ENCODE peak calls at places on chromosomes 7 and 10, in six cellular contexts. S, Y, G, B, I and E are unnamed samples.

GRCh38 chr10:72308320-72308987 is 34.7 kb downstream of the DDIT4 start:
- DNase-seq in S (peak), Y (peak), G (no peak), B (peak), I (no peak), E (no peak)

GRCh38 chr10:80468002-80468401 is 13.9 kb downstream of the TSPAN14 start:
- DNase-seq in S (peak), Y (no peak), G (peak), B (no peak), I (peak), E (peak)

GRCh38 chr10:103350175-103350521 is 792 bp downstream of the PCGF6 start:
- DNase-seq in S (no peak), Y (no peak), G (no peak), B (no peak), I (no peak), E (no peak)

GRCh38 chr10:75508239-75508813 is 76.9 kb downstream of the LRMDA start:
- DNase-seq in S (no peak), Y (peak), G (no peak), B (peak), I (no peak), E (no peak)

GRCh38 chr7:665251-665650 is 61.2 kb upstream of the DNAAF5 start:
- DNase-seq in S (no peak), Y (peak), G (no peak), B (peak), I (no peak), E (no peak)

GRCh38 chr10:104045151-104046089 is 40.3 kb downstream of the COL17A1 start:
- DNase-seq in S (no peak), Y (peak), G (peak), B (peak), I (no peak), E (peak)

GRCh38 chr10:14736600-14737081 is 38.1 kb downstream of the FAM107B start:
- DNase-seq in S (no peak), Y (peak), G (peak), B (peak), I (no peak), E (no peak)

GRCh38 chr7:139731802-139732470 is 45.9 kb downstream of the HIPK2 start:
- DNase-seq in S (no peak), Y (peak), G (no peak), B (peak), I (no peak), E (no peak)